ENCODE peak calls at places on chromosome 9, in ten cellular contexts. R is PC-3; U is CD8-positive, alpha-beta T cell; L is cardiac fibroblast; D is AG04450; K is osteoblast; V is WTC11; Q is CD4-positive, alpha-beta T cell; J is neural progenitor cell; B is heart right ventricle. O is an unnamed sample.

GRCh38 chr9:101478444-101478843 is 42.9 kb upstream of the ALDOB start:
- DNase-seq in R (no peak), U (no peak), L (no peak), D (no peak), K (no peak), V (no peak), Q (no peak), J (no peak), B (no peak), O (no peak)

GRCh38 chr9:30711591-30711990 is 1672.9 kb upstream of the ACO1 start:
- DNase-seq in R (no peak), U (no peak), L (no peak), D (no peak), K (no peak), V (no peak), Q (no peak), J (no peak), B (no peak), O (no peak)

GRCh38 chr9:115945009-115945431 is 208.6 kb upstream of the PAPPA start:
- DNase-seq in R (no peak), U (no peak), L (no peak), D (no peak), K (no peak), V (no peak), Q (no peak), J (no peak), B (peak), O (no peak)

GRCh38 chr9:34454571-34455065 is 3.8 kb downstream of the FAM219A start:
- DNase-seq in R (peak), U (no peak), L (peak), D (no peak), K (peak), V (no peak), Q (no peak), J (no peak), B (peak), O (no peak)

GRCh38 chr9:90408659-90409058 is 234.0 kb downstream of the DIRAS2 start:
- DNase-seq in R (no peak), U (no peak), L (no peak), D (no peak), K (no peak), V (no peak), Q (no peak), J (no peak), B (no peak), O (no peak)

GRCh38 chr9:135046156-135047025 is 41.1 kb upstream of the OLFM1 start:
- DNase-seq in R (no peak), U (no peak), L (no peak), D (no peak), K (peak), V (no peak), Q (no peak), J (no peak), B (no peak), O (no peak)

GRCh38 chr9:83630938-83631457 is 8.1 kb downstream of the IDNK start:
- DNase-seq in R (no peak), U (no peak), L (no peak), D (no peak), K (no peak), V (peak), Q (no peak), J (peak), B (no peak), O (no peak)

GRCh38 chr9:33416996-33417395 is 14.6 kb upstream of the AQP7 start:
- DNase-seq in R (no peak), U (peak), L (no peak), D (no peak), K (no peak), V (no peak), Q (peak), J (no peak), B (no peak), O (no peak)

GRCh38 chr9:134671341-134672113 is 29.9 kb downstream of the COL5A1 start:
- DNase-seq in R (no peak), U (no peak), L (no peak), D (no peak), K (no peak), V (no peak), Q (no peak), J (no peak), B (no peak), O (no peak)

GRCh38 chr9:31119882-31120481 is 1264.5 kb upstream of the ACO1 start:
- DNase-seq in R (peak), U (peak), L (peak), D (no peak), K (peak), V (peak), Q (peak), J (peak), B (no peak), O (no peak)

GRCh38 chr9:137711678-137712105 is 92.9 kb downstream of the EHMT1 start:
- DNase-seq in R (no peak), U (no peak), L (no peak), D (no peak), K (peak), V (no peak), Q (no peak), J (no peak), B (no peak), O (no peak)

GRCh38 chr9:115691097-115691496 is 462.5 kb upstream of the PAPPA start:
- DNase-seq in R (peak), U (no peak), L (peak), D (peak), K (no peak), V (no peak), Q (no peak), J (no peak), B (no peak), O (no peak)

GRCh38 chr9:94945191-94946144 is 219.0 kb downstream of the AOPEP start:
- DNase-seq in R (peak), U (no peak), L (peak), D (peak), K (peak), V (no peak), Q (no peak), J (no peak), B (no peak), O (peak)

GRCh38 chr9:79701651-79702050 is 129.9 kb downstream of the TLE4 start:
- DNase-seq in R (peak), U (no peak), L (peak), D (no peak), K (no peak), V (no peak), Q (no peak), J (no peak), B (no peak), O (no peak)

GRCh38 chr9:4887556-4887955 is 94.8 kb downstream of the RCL1 start:
- DNase-seq in R (no peak), U (no peak), L (no peak), D (no peak), K (no peak), V (no peak), Q (no peak), J (no peak), B (peak), O (no peak)

GRCh38 chr9:133804199-133804598 is 66.0 kb upstream of the SARDH start:
- DNase-seq in R (no peak), U (no peak), L (no peak), D (no peak), K (no peak), V (no peak), Q (no peak), J (no peak), B (no peak), O (no peak)

GRCh38 chr9:112065781-112066606 is 109.1 kb downstream of the SUSD1 start:
- DNase-seq in R (peak), U (no peak), L (peak), D (peak), K (peak), V (peak), Q (no peak), J (no peak), B (no peak), O (no peak)

GRCh38 chr9:27125030-27125429 is 16.0 kb downstream of the TEK start:
- DNase-seq in R (peak), U (no peak), L (peak), D (peak), K (peak), V (no peak), Q (no peak), J (no peak), B (peak), O (no peak)

GRCh38 chr9:95316794-95317118 is 753 bp downstream of the FANCC start:
- DNase-seq in R (peak), U (no peak), L (peak), D (no peak), K (peak), V (peak), Q (no peak), J (peak), B (peak), O (peak)

GRCh38 chr9:133955821-133956411 is 36.2 kb downstream of the VAV2 start:
- DNase-seq in R (no peak), U (peak), L (peak), D (no peak), K (peak), V (peak), Q (peak), J (peak), B (no peak), O (no peak)

GRCh38 chr9:131707677-131708612 is 31.9 kb downstream of the RAPGEF1 start:
- DNase-seq in R (peak), U (no peak), L (peak), D (peak), K (peak), V (no peak), Q (no peak), J (no peak), B (peak), O (no peak)

GRCh38 chr9:4980046-4980727 is 4.9 kb upstream of the JAK2 start:
- DNase-seq in R (peak), U (no peak), L (no peak), D (no peak), K (peak), V (no peak), Q (no peak), J (no peak), B (no peak), O (no peak)

GRCh38 chr9:4661165-4662095 is 664 bp upstream of the PLPP6 start:
- DNase-seq in R (peak), U (no peak), L (peak), D (no peak), K (peak), V (no peak), Q (no peak), J (no peak), B (no peak), O (no peak)

GRCh38 chr9:16719921-16720320 is 150.5 kb downstream of the BNC2 start:
- DNase-seq in R (no peak), U (no peak), L (no peak), D (no peak), K (no peak), V (no peak), Q (no peak), J (no peak), B (no peak), O (no peak)

GRCh38 chr9:134304712-134305111 is 21.5 kb upstream of the RXRA start:
- DNase-seq in R (no peak), U (peak), L (no peak), D (no peak), K (peak), V (no peak), Q (no peak), J (no peak), B (no peak), O (no peak)

GRCh38 chr9:100346836-100347235 is 5.9 kb downstream of the TEX10 start:
- DNase-seq in R (no peak), U (no peak), L (peak), D (peak), K (peak), V (no peak), Q (no peak), J (no peak), B (no peak), O (no peak)

GRCh38 chr9:35603506-35603985 is 1.5 kb upstream of the TESK1 start:
- DNase-seq in R (peak), U (no peak), L (peak), D (peak), K (peak), V (no peak), Q (peak), J (no peak), B (peak), O (no peak)

GRCh38 chr9:81848472-81848871 is 79.8 kb upstream of the SPATA31D4 start:
- DNase-seq in R (peak), U (no peak), L (peak), D (no peak), K (peak), V (no peak), Q (no peak), J (no peak), B (no peak), O (no peak)

GRCh38 chr9:134858051-134858841 is 22.4 kb upstream of the FCN2 start:
- DNase-seq in R (peak), U (no peak), L (peak), D (no peak), K (peak), V (no peak), Q (no peak), J (no peak), B (no peak), O (no peak)

GRCh38 chr9:34386656-34387055 is 10.0 kb upstream of the MYORG start:
- DNase-seq in R (no peak), U (no peak), L (no peak), D (no peak), K (no peak), V (no peak), Q (no peak), J (no peak), B (no peak), O (no peak)

GRCh38 chr9:77495834-77496671 is 152.1 kb downstream of the GNA14 start:
- DNase-seq in R (peak), U (no peak), L (peak), D (no peak), K (peak), V (no peak), Q (no peak), J (no peak), B (no peak), O (no peak)

GRCh38 chr9:131432597-131433301 is 38.9 kb downstream of the PRRC2B start:
- DNase-seq in R (no peak), U (no peak), L (peak), D (peak), K (peak), V (no peak), Q (no peak), J (no peak), B (no peak), O (no peak)

GRCh38 chr9:2723666-2724065 is 6.4 kb downstream of the KCNV2 start:
- DNase-seq in R (no peak), U (no peak), L (no peak), D (no peak), K (no peak), V (no peak), Q (no peak), J (no peak), B (no peak), O (no peak)

GRCh38 chr9:95030344-95030743 is 287.2 kb downstream of the FANCC start:
- DNase-seq in R (no peak), U (no peak), L (no peak), D (no peak), K (no peak), V (no peak), Q (no peak), J (no peak), B (no peak), O (no peak)

GRCh38 chr9:96203867-96204412 is 98.0 kb downstream of the HSD17B3 start:
- DNase-seq in R (no peak), U (no peak), L (no peak), D (no peak), K (no peak), V (no peak), Q (no peak), J (no peak), B (no peak), O (no peak)

GRCh38 chr9:72592501-72593403 is 71.3 kb downstream of the TMC1 start:
- DNase-seq in R (peak), U (no peak), L (peak), D (peak), K (no peak), V (no peak), Q (no peak), J (peak), B (no peak), O (no peak)

GRCh38 chr9:79166005-79166404 is 405.8 kb upstream of the TLE4 start:
- DNase-seq in R (peak), U (no peak), L (peak), D (no peak), K (no peak), V (no peak), Q (no peak), J (no peak), B (no peak), O (no peak)

GRCh38 chr9:127767909-127768331 is 10.5 kb downstream of the SH2D3C start:
- DNase-seq in R (no peak), U (no peak), L (no peak), D (no peak), K (no peak), V (no peak), Q (no peak), J (no peak), B (peak), O (no peak)

GRCh38 chr9:18688581-18688980 is 214.6 kb downstream of the ADAMTSL1 start:
- DNase-seq in R (no peak), U (no peak), L (peak), D (no peak), K (no peak), V (no peak), Q (no peak), J (no peak), B (no peak), O (no peak)
- TF ChIP-seq CTCF in R (no peak), U (no peak), L (no peak), D (no peak), K (no peak), V (no peak), Q (no peak), J (no peak), B (no peak), O (no peak)

GRCh38 chr9:86288501-86288900 is 6.2 kb upstream of the ISCA1 start:
- DNase-seq in R (no peak), U (no peak), L (no peak), D (no peak), K (no peak), V (no peak), Q (no peak), J (no peak), B (no peak), O (no peak)

GRCh38 chr9:86286278-86286677 is 3.9 kb upstream of the ISCA1 start:
- DNase-seq in R (no peak), U (no peak), L (no peak), D (no peak), K (no peak), V (no peak), Q (no peak), J (no peak), B (no peak), O (no peak)

GRCh38 chr9:86282979-86283535 is 719 bp upstream of the ISCA1 start:
- DNase-seq in R (peak), U (no peak), L (peak), D (peak), K (peak), V (no peak), Q (no peak), J (no peak), B (no peak), O (no peak)

GRCh38 chr9:86285247-86285646 is 2.9 kb upstream of the ISCA1 start:
- DNase-seq in R (no peak), U (no peak), L (no peak), D (no peak), K (no peak), V (no peak), Q (no peak), J (no peak), B (no peak), O (no peak)

DNA sequence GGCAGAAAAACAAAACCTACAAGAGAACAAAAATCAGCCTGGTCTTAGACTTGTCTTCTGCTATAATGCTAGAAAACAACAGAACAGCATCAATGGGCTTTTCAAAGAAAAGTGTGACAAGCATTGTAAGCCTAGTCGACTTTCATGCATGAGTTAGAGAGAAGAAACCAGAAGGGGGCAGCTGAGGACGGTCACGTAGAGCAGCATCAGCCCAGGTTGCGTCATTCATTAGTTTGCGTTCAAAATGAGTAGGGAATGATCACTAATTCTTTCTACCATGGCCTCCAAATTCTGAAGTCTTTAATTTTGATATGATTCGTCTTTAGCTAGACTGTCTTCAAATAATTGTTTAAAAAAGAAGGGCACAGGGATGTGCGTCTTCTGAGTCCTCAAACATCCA is 4.7 kb upstream of the ISCA1 start:
- DNase-seq in R (peak), U (no peak), L (peak), D (no peak), K (no peak), V (peak), Q (no peak), J (peak), B (no peak), O (no peak)
- TF ChIP-seq CTCF in R (peak), U (no peak), L (peak), D (peak), K (peak), V (no peak), Q (no peak), J (peak), B (no peak), O (no peak)

DNA sequence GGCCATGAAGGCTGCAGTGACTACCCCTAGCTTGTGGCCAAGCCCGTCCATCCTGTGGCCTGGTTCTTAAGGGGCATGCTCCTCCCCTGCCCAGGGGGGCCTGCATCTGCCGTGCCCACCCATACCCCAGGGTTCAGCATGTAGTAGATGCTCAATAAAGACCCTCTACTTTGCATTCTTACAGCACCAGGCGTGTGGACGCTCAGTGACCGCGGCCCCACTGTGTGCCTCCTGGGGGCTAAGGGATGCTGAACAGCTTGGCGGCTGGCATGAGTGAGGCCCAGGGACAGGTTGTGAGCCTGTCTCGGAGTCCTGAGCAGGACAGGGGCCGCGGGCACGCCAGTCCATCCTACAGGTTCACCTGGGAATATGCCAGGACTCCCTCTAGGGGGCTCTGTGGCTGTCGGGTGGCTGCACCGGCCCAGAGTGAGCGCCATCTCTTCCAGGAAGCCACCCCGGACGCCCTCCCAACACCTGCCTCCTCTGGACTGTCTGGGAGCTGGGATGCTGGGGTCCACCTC is 9.1 kb downstream of the NOTCH1 start:
- DNase-seq in R (no peak), U (no peak), L (no peak), D (no peak), K (no peak), V (no peak), Q (no peak), J (no peak), B (no peak), O (no peak)
- TF ChIP-seq CTCF in R (peak), U (no peak), L (no peak), D (no peak), K (no peak), V (no peak), Q (no peak), J (peak), B (no peak), O (no peak)

GRCh38 chr9:38186372-38187115 is 117.5 kb upstream of the SHB start:
- DNase-seq in R (peak), U (no peak), L (no peak), D (no peak), K (no peak), V (no peak), Q (no peak), J (no peak), B (no peak), O (no peak)
- TF ChIP-seq CTCF in R (no peak), U (no peak), L (no peak), D (no peak), K (no peak), V (no peak), Q (no peak), J (no peak), B (no peak), O (no peak)

DNA sequence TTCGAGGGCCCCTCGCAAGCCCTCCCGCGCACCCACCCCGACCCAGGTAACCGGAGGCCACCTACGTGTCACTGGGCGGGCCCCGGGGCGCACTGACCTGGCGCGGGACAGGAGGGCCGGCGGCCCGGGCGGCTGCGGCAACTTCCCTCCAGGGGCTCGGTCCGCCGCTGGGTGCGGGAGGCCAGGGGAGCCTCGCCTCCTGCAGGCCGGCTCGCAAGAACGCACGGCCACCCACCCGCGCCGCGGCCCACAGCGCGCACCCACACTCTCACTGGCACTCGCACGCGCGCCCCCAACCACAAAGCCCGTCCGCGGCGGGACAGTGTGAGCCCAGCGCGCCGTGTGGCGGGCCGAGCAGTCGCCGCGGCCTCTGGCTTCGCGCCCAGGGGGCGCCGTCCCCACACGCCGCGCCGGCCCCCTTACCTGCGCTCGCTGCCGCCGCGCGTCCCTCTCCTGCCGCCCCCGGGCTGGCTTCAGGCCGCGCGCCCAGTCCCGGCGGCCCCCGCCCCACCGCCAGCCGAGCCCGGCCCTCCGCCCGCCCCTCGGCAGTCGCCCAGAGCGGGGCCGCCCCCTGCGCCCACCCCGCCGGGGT is 430 bp downstream of the LPAR1 start:
- DNase-seq in R (peak), U (no peak), L (peak), D (no peak), K (peak), V (peak), Q (no peak), J (peak), B (peak), O (no peak)
- TF ChIP-seq CTCF in R (no peak), U (no peak), L (no peak), D (peak), K (no peak), V (peak), Q (no peak), J (peak), B (peak), O (no peak)

O was measured in omental fat pad.